ENCODE peak calls at places on chromosomes 7 and 10, in five cellular contexts. H, Y, X, V and K are unnamed samples.

GRCh38 chr10:43224321-43224720 is 42.5 kb downstream of the RASGEF1A start:
- DNase-seq in V (no peak), X (no peak), Y (no peak), H (no peak), K (no peak)

GRCh38 chr10:34049469-34049868 is 715.0 kb upstream of the NRP1 start:
- DNase-seq in V (no peak), X (no peak), H (peak), Y (peak), K (no peak)

GRCh38 chr10:124579003-124579384 is 117.4 kb downstream of the LHPP start:
- DNase-seq in Y (peak), V (no peak), X (no peak), H (no peak), K (no peak)

GRCh38 chr7:75033064-75033463 is 40.5 kb downstream of the RCC1L start:
- DNase-seq in V (no peak), H (no peak), X (no peak), Y (no peak), K (no peak)

GRCh38 chr7:29019275-29019820 is 61.2 kb upstream of the TRIL start:
- DNase-seq in V (no peak), Y (peak), X (no peak), H (no peak), K (no peak)

GRCh38 chr7:150781961-150782360 is 18.2 kb downstream of the TMEM176B start:
- DNase-seq in Y (peak), H (no peak), X (no peak), V (no peak), K (no peak)

GRCh38 chr7:47405921-47406765 is 175.8 kb downstream of the TNS3 start:
- DNase-seq in H (peak), Y (no peak), V (no peak), X (no peak), K (no peak)

GRCh38 chr10:80598951-80599350 is 61.2 kb downstream of the SH2D4B start:
- DNase-seq in X (no peak), V (no peak), H (no peak), Y (no peak), K (no peak)

GRCh38 chr7:39465055-39465929 is 100.9 kb upstream of the YAE1 start:
- DNase-seq in H (peak), V (peak), Y (peak), X (peak), K (peak)

GRCh38 chr10:80501913-80502521 is 35.7 kb upstream of the SH2D4B start:
- DNase-seq in V (no peak), X (no peak), Y (peak), H (no peak), K (no peak)

GRCh38 chr10:66784796-66785195 is 141.0 kb upstream of the LRRTM3 start:
- DNase-seq in H (no peak), X (no peak), V (no peak), Y (no peak), K (no peak)

GRCh38 chr7:114759347-114760062 is 162.4 kb upstream of the MDFIC start:
- DNase-seq in H (peak), X (no peak), Y (peak), V (no peak), K (no peak)

GRCh38 chr7:36749282-36749960 is 25.1 kb upstream of the AOAH start:
- DNase-seq in Y (peak), V (no peak), H (peak), X (no peak), K (no peak)

GRCh38 chr7:2158331-2159175 is 74.2 kb downstream of the MAD1L1 start:
- DNase-seq in X (no peak), H (no peak), V (no peak), Y (no peak), K (no peak)

GRCh38 chr10:90977162-90977854 is 56.4 kb upstream of the ANKRD1 start:
- DNase-seq in X (no peak), V (no peak), H (no peak), Y (no peak), K (no peak)

GRCh38 chr7:132321387-132321786 is 254.9 kb downstream of the PLXNA4 start:
- DNase-seq in X (no peak), Y (no peak), V (no peak), H (peak), K (peak)

GRCh38 chr10:32093650-32094049 is 37.4 kb upstream of the KIF5B start:
- DNase-seq in X (no peak), Y (no peak), H (no peak), V (no peak), K (no peak)

GRCh38 chr10:22148956-22149355 is 68.9 kb downstream of the EBLN1 start:
- DNase-seq in V (no peak), H (peak), X (no peak), Y (peak), K (peak)

GRCh38 chr10:87817873-87818504 is at the start of gene ATAD1:
- DNase-seq in Y (peak), X (peak), V (peak), H (peak), K (peak)

GRCh38 chr10:87816163-87816841 is 1.7 kb downstream of the ATAD1 start:
- DNase-seq in Y (no peak), X (no peak), H (no peak), V (no peak), K (no peak)

GRCh38 chr10:87818505-87819273 is 663 bp upstream of the ATAD1 start:
- DNase-seq in V (peak), X (no peak), Y (peak), H (peak), K (peak)

GRCh38 chr10:87817291-87817872 is 644 bp downstream of the ATAD1 start:
- DNase-seq in X (no peak), H (peak), Y (no peak), V (no peak), K (no peak)

DNA sequence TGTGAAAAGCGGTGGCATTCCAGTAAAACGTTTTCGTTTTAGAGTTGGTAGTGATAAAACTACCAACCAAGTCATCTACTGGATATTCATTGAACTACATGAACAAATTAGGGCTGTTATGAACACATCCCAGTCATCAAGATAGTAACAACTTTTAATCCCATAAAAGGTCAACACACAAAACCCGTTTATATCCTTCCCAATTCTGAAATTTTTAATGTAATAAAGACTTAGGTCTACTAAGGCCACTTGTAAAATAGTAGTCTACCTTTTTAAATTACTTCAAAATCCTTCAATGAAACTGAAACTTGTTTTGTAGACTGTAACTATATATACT is 1.2 kb downstream of the ATAD1 start:
- DNase-seq in V (no peak), H (no peak), X (no peak), Y (peak), K (peak)
- H3K4me3 ChIP-seq in V (peak), H (peak), X (peak), Y (peak), K (peak)

DNA sequence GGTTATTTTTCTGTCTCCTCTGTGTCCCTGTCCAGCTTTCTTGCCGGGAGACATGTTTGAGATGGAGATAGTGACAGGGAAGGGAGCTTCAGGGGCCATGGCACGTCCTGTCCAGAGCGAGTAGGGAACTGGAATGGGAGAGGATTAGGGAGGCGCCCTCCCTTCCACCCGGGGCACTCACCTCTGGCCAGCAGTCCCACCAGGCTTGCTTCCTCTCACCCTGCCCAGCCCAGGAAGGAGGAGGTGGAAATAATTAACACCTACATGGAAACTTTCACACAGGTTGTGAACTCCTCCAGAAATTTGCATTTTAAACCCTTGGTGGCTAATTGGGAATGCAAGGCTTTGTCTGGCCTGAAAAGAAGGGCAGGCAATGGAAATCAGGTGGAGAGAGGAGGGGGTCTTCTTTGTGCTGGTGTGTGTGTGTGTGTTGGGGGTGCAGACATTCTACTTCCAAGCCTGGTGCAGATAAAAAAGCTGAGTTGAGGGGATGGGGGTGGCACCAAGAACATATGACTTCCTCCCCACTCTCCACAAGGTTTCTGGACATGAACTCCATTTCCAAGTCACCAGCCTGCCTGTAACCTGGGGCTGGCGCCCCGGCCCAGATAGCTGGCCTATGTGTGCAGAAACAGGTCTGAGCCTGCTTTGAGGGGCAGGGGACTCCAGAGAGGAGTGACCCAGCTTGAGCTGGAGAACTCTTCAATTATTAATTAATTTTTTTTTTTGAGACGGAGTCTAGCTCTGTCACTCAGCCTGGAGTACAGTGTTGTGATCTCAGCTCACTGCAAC is 199.4 kb downstream of the CYP26A1 start:
- DNase-seq in H (no peak), X (no peak), V (peak), Y (no peak), K (no peak)
- H3K4me3 ChIP-seq in H (no peak), X (no peak), V (no peak), Y (no peak), K (no peak)

GRCh38 chr10:101839002-101839401 is 4.6 kb downstream of the KCNIP2 start:
- DNase-seq in X (no peak), V (no peak), Y (no peak), H (no peak), K (no peak)
- H3K4me3 ChIP-seq in X (peak), V (peak), Y (no peak), H (no peak), K (no peak)

GRCh38 chr10:132036887-132037675 is 28.7 kb upstream of the JAKMIP3 start:
- DNase-seq in H (no peak), V (no peak), X (no peak), Y (no peak), K (no peak)
- H3K4me3 ChIP-seq in H (no peak), V (peak), X (no peak), Y (no peak), K (peak)

DNA sequence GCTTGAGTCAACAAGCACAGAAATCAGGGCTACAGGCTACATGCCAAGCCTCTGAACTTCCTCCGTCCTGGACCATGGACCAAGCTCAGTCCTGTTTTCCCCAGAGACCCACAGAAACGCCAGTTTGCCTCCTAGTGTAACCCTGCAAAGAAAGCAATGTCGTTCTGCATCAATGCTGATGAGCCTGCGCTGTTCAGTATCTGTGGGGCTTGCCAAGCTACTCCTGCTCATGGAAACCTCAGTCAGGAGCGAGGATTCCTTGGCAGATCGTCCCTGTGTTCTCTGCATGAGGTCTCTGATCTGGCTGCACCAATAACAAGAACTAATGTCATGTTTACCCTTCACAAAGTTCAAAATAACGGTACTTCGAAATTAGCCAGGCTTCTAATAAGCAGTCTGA is 495.5 kb upstream of the C7orf33 start:
- DNase-seq in H (no peak), Y (no peak), V (no peak), X (no peak), K (no peak)
- H3K4me3 ChIP-seq in H (no peak), Y (no peak), V (no peak), X (no peak), K (no peak)

DNA sequence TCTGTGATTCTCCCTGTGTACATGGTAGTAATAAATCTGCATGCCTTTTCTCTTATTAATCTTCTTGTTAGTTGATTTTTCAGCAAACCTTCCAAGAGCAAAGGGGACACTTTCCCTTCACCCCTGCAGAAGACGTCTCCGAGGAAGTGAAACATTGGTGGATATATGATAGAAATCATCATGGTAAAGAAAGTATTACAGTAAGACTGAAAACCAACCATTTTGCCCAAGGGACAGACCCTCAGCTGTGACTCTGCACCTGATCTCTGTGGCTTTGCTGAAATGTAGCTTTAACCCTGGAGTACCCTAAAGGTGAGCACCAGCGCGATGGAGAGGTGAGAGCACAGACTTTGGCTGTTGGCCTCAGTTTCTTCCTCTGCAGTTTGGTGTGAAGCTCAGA is 32.8 kb upstream of the MYO3A start:
- DNase-seq in X (no peak), V (no peak), Y (no peak), H (no peak), K (no peak)
- H3K4me3 ChIP-seq in X (no peak), V (no peak), Y (no peak), H (no peak), K (no peak)

DNA sequence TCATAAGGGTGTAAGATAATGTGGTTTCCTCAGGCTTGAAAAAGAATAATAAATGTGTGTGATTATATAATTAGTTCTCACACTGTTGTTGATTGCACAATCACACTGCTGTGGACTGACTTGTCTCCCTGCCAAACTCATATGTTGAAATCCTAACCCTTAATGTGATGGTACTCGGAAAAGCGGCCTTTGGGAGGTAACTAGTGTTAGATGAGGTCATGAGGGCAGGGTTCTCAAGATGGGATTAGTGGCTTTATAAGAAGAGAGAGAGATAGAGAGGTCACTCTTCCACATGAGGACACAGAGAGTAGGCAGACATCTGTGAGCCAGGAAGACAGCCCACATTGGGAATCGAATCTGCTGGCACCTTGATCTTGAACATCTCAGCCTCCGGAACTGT is 128.4 kb upstream of the COL1A2 start:
- DNase-seq in V (no peak), X (no peak), Y (peak), H (no peak), K (peak)
- H3K4me3 ChIP-seq in V (no peak), X (no peak), Y (no peak), H (no peak), K (peak)

DNA sequence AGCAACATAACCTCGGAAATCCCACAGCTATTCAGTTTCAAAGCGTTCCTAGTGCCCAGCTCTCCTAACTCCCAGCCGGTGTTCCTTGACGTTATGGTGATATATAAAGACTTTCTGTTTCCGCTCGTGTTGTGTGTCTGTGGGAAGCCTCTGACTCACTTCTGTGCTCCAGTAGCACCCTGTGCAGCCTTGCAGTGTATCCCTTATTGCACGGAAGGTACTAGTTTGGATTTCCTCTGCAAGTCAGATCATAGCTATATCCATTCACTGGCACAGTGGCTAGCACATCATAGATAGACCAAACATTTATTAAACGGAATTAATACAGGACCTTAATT is 584 bp downstream of the ASAH2B start:
- DNase-seq in V (no peak), X (no peak), Y (peak), H (peak), K (peak)
- H3K4me3 ChIP-seq in V (peak), X (peak), Y (peak), H (peak), K (peak)